ENCODE peak calls at places on chromosomes 3 and 15, in ten cellular contexts. P is AG09309; S is IMR-90; D is C1 segment of cervical spinal cord; W is islet precursor cell; B is HT-29; V is ELF-1; Z is EL; M is natural killer cell treated with Interleukin-12 subunit alpha and Interleukin-12 subunit beta and Interleukin-15 and Interleukin-18, amount 100 ng/mL, for 72 hours; C is stimulated activated CD8-positive, alpha-beta memory T cell treated with anti-CD3 and anti-CD28 coated beads, Interleukin-4, amount 100 ng/mL, for 24 hours. N is an unnamed sample.
A peak's percentile ranks its signal among the peaks of the same experiment; 100 is the strongest.

GRCh38 chr15:25792128-25792527 is 71.0 kb downstream of the ATP10A start:
- DNase-seq in C (no peak), S (no peak), D (no peak), W (peak; percentile 17), Z (no peak), M (no peak), V (no peak), P (no peak), B (no peak), N (no peak)

GRCh38 chr15:85414495-85414894 is 34.1 kb downstream of the AKAP13 start:
- DNase-seq in Z (no peak), P (no peak), M (no peak), B (peak; percentile 48), V (no peak), W (no peak), D (no peak), S (peak; percentile 39), C (no peak), N (no peak)

GRCh38 chr15:52021128-52021671 is 2.2 kb downstream of the MAPK6 start:
- DNase-seq in M (peak; percentile 80), C (peak; percentile 47), D (no peak), P (peak; percentile 87), V (peak; percentile 35), W (peak; percentile 62), S (peak; percentile 97), B (no peak), Z (peak; percentile 92), N (peak; percentile 72)

GRCh38 chr15:39056357-39056756 is 491.7 kb upstream of the RASGRP1 start:
- DNase-seq in M (no peak), P (no peak), W (no peak), Z (no peak), V (no peak), C (no peak), S (no peak), B (no peak), D (no peak), N (no peak)

GRCh38 chr3:176919836-176920760 is 277.2 kb downstream of the TBL1XR1 start:
- DNase-seq in M (no peak), S (peak; percentile 94), B (peak; percentile 43), V (peak; percentile 14), Z (peak; percentile 26), W (peak; percentile 73), C (no peak), P (no peak), D (no peak), N (peak; percentile 12)

GRCh38 chr3:105836533-105836932 is 32.3 kb downstream of the CBLB start:
- DNase-seq in P (peak; percentile 71), W (peak; percentile 56), C (no peak), B (no peak), D (no peak), S (peak; percentile 95), M (no peak), V (no peak), Z (peak; percentile 77), N (no peak)

GRCh38 chr3:168285506-168285905 is 189.8 kb upstream of the GOLIM4 start:
- DNase-seq in S (no peak), W (no peak), P (no peak), C (no peak), D (no peak), V (no peak), M (no peak), B (no peak), Z (no peak), N (no peak)

GRCh38 chr3:122758877-122759670 is 34.6 kb downstream of the HSPBAP1 start:
- DNase-seq in M (no peak), S (no peak), V (no peak), C (no peak), B (no peak), W (no peak), D (no peak), Z (no peak), P (peak; percentile 27), N (no peak)

GRCh38 chr3:25587094-25587493 is 77.6 kb downstream of the TOP2B start:
- DNase-seq in P (no peak), W (peak; percentile 45), M (no peak), V (no peak), B (no peak), C (no peak), D (no peak), S (no peak), Z (no peak), N (no peak)

GRCh38 chr15:67178569-67179210 is 75.8 kb downstream of the AAGAB start:
- DNase-seq in D (no peak), S (peak; percentile 99), M (no peak), V (peak; percentile 83), P (peak; percentile 95), Z (peak; percentile 98), W (peak; percentile 97), C (no peak), B (peak; percentile 48), N (no peak)

GRCh38 chr3:46970391-46971091 is 6.0 kb downstream of the CCDC12 start:
- DNase-seq in M (no peak), V (no peak), W (no peak), B (no peak), D (no peak), Z (no peak), S (no peak), P (no peak), C (no peak), N (no peak)

GRCh38 chr3:146705205-146705604 is 100.1 kb upstream of the PLSCR5 start:
- DNase-seq in C (no peak), V (no peak), B (no peak), W (no peak), Z (no peak), M (no peak), S (no peak), D (no peak), P (no peak), N (no peak)

GRCh38 chr3:38003817-38004414 is 13.3 kb downstream of the VILL start:
- DNase-seq in P (no peak), C (no peak), W (no peak), B (no peak), D (no peak), S (no peak), V (no peak), M (no peak), Z (no peak), N (no peak)

GRCh38 chr3:194879991-194880939 is 194.6 kb downstream of the FAM43A start:
- DNase-seq in P (peak; percentile 23), V (no peak), S (peak; percentile 47), M (no peak), B (no peak), C (no peak), Z (no peak), D (no peak), W (peak; percentile 47), N (peak; percentile 78)

GRCh38 chr3:125431912-125432587 is 56.9 kb upstream of the ZNF148 start:
- DNase-seq in S (peak; percentile 49), M (no peak), C (no peak), V (peak; percentile 34), D (no peak), B (no peak), Z (peak; percentile 25), P (no peak), W (no peak), N (no peak)

GRCh38 chr15:39579487-39580116 is 1.3 kb upstream of the THBS1 start:
- DNase-seq in D (no peak), M (no peak), Z (peak; percentile 95), P (peak; percentile 92), B (peak; percentile 44), S (peak; percentile 98), W (peak; percentile 95), V (peak; percentile 83), C (no peak), N (peak; percentile 57)

GRCh38 chr3:50627407-50628051 is 10.6 kb downstream of the MAPKAPK3 start:
- DNase-seq in S (peak; percentile 69), B (no peak), M (no peak), P (no peak), D (no peak), V (peak; percentile 79), W (peak; percentile 89), Z (peak; percentile 88), C (no peak), N (peak; percentile 51)

GRCh38 chr15:75237316-75237982 is 20.7 kb upstream of the GOLGA6C start:
- DNase-seq in D (no peak), V (peak; percentile 28), M (peak; percentile 46), W (no peak), C (no peak), S (no peak), B (no peak), Z (no peak), P (no peak), N (no peak)